ENCODE peak calls at places on chromosomes 12 and 14, in nine cellular contexts. W is H9, Y is mammary epithelial cell, N is HCT116, T is PC-3, H is DND-41, K is neural progenitor cell, G is MM.1S, A is astrocyte. R is an unnamed sample. For H3K4me1 and H4K20me1, the result is how much of the 10 kb centered on the place peaks cover.

GRCh38 chr12:128323526-128323925 is 56.6 kb downstream of the TMEM132C start:
- DNase-seq in W (peak), Y (no peak), N (no peak), T (no peak), H (no peak), K (peak), G (no peak), A (no peak), R (no peak)

GRCh38 chr14:59028476-59029202 is 159.8 kb upstream of the DAAM1 start:
- DNase-seq in W (peak), Y (peak), N (peak), T (peak), H (peak), K (peak), G (peak), A (peak), R (peak)

GRCh38 chr14:50560929-50561280 is 960 bp downstream of the ATL1 start:
- DNase-seq in W (peak), Y (peak), N (no peak), T (peak), H (peak), K (peak), G (no peak), A (peak), R (peak)

GRCh38 chr14:73227812-73228781 is 9.2 kb upstream of the PAPLN start:
- DNase-seq in W (peak), Y (peak), N (no peak), T (peak), H (no peak), K (peak), G (no peak), A (peak), R (peak)

GRCh38 chr12:123571343-123571813 is 13.0 kb upstream of the TMED2 start:
- DNase-seq in W (peak), Y (peak), N (peak), T (peak), H (peak), K (peak), G (no peak), A (peak), R (peak)

GRCh38 chr12:9039397-9039977 is 50.1 kb downstream of the KLRG1 start:
- DNase-seq in W (no peak), Y (peak), N (peak), T (peak), H (peak), K (peak), G (peak), A (peak), R (peak)

GRCh38 chr14:65866906-65867305 is 454.4 kb downstream of the FUT8 start:
- DNase-seq in W (no peak), Y (no peak), N (no peak), T (no peak), H (no peak), K (no peak), G (no peak), A (no peak), R (no peak)

GRCh38 chr12:55723516-55724225 is 3.5 kb downstream of the RDH5 start:
- DNase-seq in W (peak), Y (no peak), N (no peak), T (no peak), H (no peak), K (no peak), G (no peak), A (no peak), R (no peak)

GRCh38 chr12:13375583-13376413 is 179.3 kb downstream of the EMP1 start:
- DNase-seq in W (peak), Y (no peak), N (no peak), T (peak), H (no peak), K (no peak), G (no peak), A (no peak), R (no peak)

GRCh38 chr12:110371408-110372055 is 32.0 kb downstream of the ANAPC7 start:
- DNase-seq in W (peak), Y (peak), N (no peak), T (no peak), H (no peak), K (no peak), G (no peak), A (no peak), R (no peak)

GRCh38 chr12:115771601-115772000 is 505.9 kb downstream of the MED13L start:
- DNase-seq in W (no peak), Y (no peak), N (no peak), T (no peak), H (no peak), K (no peak), G (no peak), A (no peak), R (no peak)

GRCh38 chr14:91352696-91353692 is 64.6 kb downstream of the CCDC88C start:
- DNase-seq in W (no peak), Y (no peak), N (no peak), T (no peak), H (no peak), K (peak), G (no peak), A (no peak), R (no peak)

GRCh38 chr14:91352101-91352500 is 65.5 kb downstream of the CCDC88C start:
- DNase-seq in W (no peak), Y (no peak), N (no peak), T (no peak), H (no peak), K (peak), G (no peak), A (peak), R (peak)

GRCh38 chr14:91356218-91356763 is 61.3 kb downstream of the CCDC88C start:
- DNase-seq in W (no peak), Y (no peak), N (no peak), T (no peak), H (no peak), K (no peak), G (no peak), A (no peak), R (no peak)

GRCh38 chr14:91354979-91355685 is 62.5 kb downstream of the CCDC88C start:
- DNase-seq in W (peak), Y (no peak), N (no peak), T (no peak), H (no peak), K (peak), G (peak), A (no peak), R (no peak)

GRCh38 chr14:91354221-91354916 is 63.3 kb downstream of the CCDC88C start:
- DNase-seq in W (no peak), Y (peak), N (no peak), T (no peak), H (no peak), K (no peak), G (peak), A (peak), R (peak)
- H3K4me1 ChIP-seq in W (under half), Y (under half), N (under half), T (under half), H (under half), K (under half), G (half or more), A (under half), R (under half)

GRCh38 chr14:29489911-29490310 is 437.7 kb downstream of the PRKD1 start:
- DNase-seq in W (no peak), Y (no peak), N (no peak), T (no peak), H (no peak), K (no peak), G (no peak), A (no peak), R (no peak)
- H4K20me1 ChIP-seq in W (under half), Y (under half), N (under half), T (under half), H (under half), K (under half), G (under half), A (under half), R (under half)

GRCh38 chr12:62865860-62866407 is 69.0 kb downstream of the PPM1H start:
- DNase-seq in W (peak), Y (no peak), N (peak), T (no peak), H (no peak), K (peak), G (no peak), A (peak), R (peak)
- H3K27ac ChIP-seq in W (no peak), Y (no peak), N (peak), T (peak), H (no peak), K (no peak), G (no peak), A (peak), R (peak)

GRCh38 chr12:130815028-130815741 is 23.9 kb downstream of the STX2 start:
- DNase-seq in W (no peak), Y (no peak), N (no peak), T (no peak), H (no peak), K (no peak), G (no peak), A (no peak), R (no peak)

GRCh38 chr12:130818381-130819247 is 20.4 kb downstream of the STX2 start:
- DNase-seq in W (peak), Y (peak), N (no peak), T (peak), H (peak), K (peak), G (peak), A (no peak), R (peak)

GRCh38 chr12:130817804-130818203 is 21.2 kb downstream of the STX2 start:
- DNase-seq in W (no peak), Y (no peak), N (no peak), T (no peak), H (no peak), K (no peak), G (no peak), A (no peak), R (no peak)

GRCh38 chr12:130813949-130814348 is 25.1 kb downstream of the STX2 start:
- DNase-seq in W (no peak), Y (no peak), N (no peak), T (no peak), H (no peak), K (no peak), G (no peak), A (no peak), R (no peak)

DNA sequence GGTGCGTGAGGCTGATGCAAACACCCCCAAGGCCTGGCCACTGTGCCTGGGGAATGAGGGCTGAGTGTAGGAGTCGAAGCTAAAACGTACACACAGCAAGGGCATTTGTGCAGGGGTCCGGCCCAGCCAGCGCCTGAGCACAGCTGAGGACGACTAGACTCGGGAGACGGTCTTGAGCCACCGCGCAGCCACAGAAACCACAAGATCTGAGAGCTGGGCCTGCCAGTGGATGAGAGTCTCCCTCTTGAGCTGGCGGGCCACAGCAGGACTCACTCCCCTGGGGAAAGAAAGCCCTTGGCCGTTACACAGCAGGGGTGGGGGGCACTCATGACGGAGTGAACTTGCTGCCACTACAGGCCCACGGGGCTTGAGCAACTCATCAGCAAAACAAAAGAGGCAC is 23.0 kb downstream of the STX2 start:
- DNase-seq in W (no peak), Y (no peak), N (no peak), T (no peak), H (no peak), K (no peak), G (no peak), A (no peak), R (no peak)
- H3K4me1 ChIP-seq in W (under half), Y (under half), N (under half), T (under half), H (under half), K (under half), G (under half), A (under half), R (under half)

R was measured in fibroblast of lung.